ENCODE peak calls at places on chromosomes 2 and 18, in ten cellular contexts. V, Z, R, D, W, X, Y, I, Q and J are unnamed samples.

GRCh38 chr2:10225291-10226031 is 77.2 kb upstream of the HPCAL1 start:
- DNase-seq in V (peak), Z (no peak), R (no peak), D (no peak), W (no peak), X (peak), Y (no peak), I (no peak), Q (no peak), J (no peak)

GRCh38 chr2:15220618-15221017 is 340.5 kb downstream of the NBAS start:
- DNase-seq in V (no peak), Z (no peak), R (no peak), D (no peak), W (no peak), X (no peak), Y (no peak), I (no peak), Q (no peak), J (no peak)

GRCh38 chr2:85900366-85900765 is 11.6 kb upstream of the ST3GAL5 start:
- DNase-seq in V (no peak), Z (no peak), R (no peak), D (no peak), W (no peak), X (no peak), Y (no peak), I (no peak), Q (no peak), J (no peak)

GRCh38 chr2:73036779-73037165 is 34.7 kb downstream of the SFXN5 start:
- DNase-seq in V (no peak), Z (no peak), R (no peak), D (no peak), W (no peak), X (no peak), Y (no peak), I (no peak), Q (no peak), J (no peak)

GRCh38 chr2:84874381-84875212 is 6.3 kb downstream of the TRABD2A start:
- DNase-seq in V (no peak), Z (no peak), R (no peak), D (peak), W (peak), X (no peak), Y (peak), I (no peak), Q (no peak), J (no peak)

GRCh38 chr2:42810971-42811865 is 18.8 kb upstream of the HAAO start:
- DNase-seq in V (peak), Z (peak), R (no peak), D (peak), W (peak), X (peak), Y (peak), I (peak), Q (peak), J (no peak)

GRCh38 chr2:186518945-186519344 is 32.9 kb downstream of the ZC3H15 start:
- DNase-seq in V (no peak), Z (no peak), R (peak), D (peak), W (no peak), X (no peak), Y (no peak), I (no peak), Q (no peak), J (no peak)

GRCh38 chr18:27017901-27018500 is 152.5 kb upstream of the AQP4 start:
- DNase-seq in V (peak), Z (no peak), R (peak), D (peak), W (peak), X (no peak), Y (no peak), I (no peak), Q (peak), J (no peak)

GRCh38 chr2:20108655-20109396 is 57.4 kb upstream of the LAPTM4A start:
- DNase-seq in V (no peak), Z (no peak), R (peak), D (peak), W (no peak), X (no peak), Y (no peak), I (no peak), Q (no peak), J (no peak)

GRCh38 chr2:240834377-240834975 is 14.5 kb upstream of the KIF1A start:
- DNase-seq in V (no peak), Z (no peak), R (no peak), D (no peak), W (no peak), X (no peak), Y (no peak), I (no peak), Q (no peak), J (no peak)

GRCh38 chr2:240832816-240833497 is 12.9 kb upstream of the KIF1A start:
- DNase-seq in V (no peak), Z (no peak), R (no peak), D (no peak), W (no peak), X (no peak), Y (no peak), I (no peak), Q (no peak), J (no peak)

GRCh38 chr2:240831594-240832204 is 11.7 kb upstream of the KIF1A start:
- DNase-seq in V (peak), Z (no peak), R (no peak), D (no peak), W (no peak), X (no peak), Y (no peak), I (no peak), Q (no peak), J (no peak)

GRCh38 chr2:240833724-240834285 is 13.8 kb upstream of the KIF1A start:
- DNase-seq in V (no peak), Z (no peak), R (no peak), D (no peak), W (no peak), X (no peak), Y (no peak), I (no peak), Q (no peak), J (no peak)

GRCh38 chr2:240832205-240832727 is 12.2 kb upstream of the KIF1A start:
- DNase-seq in V (peak), Z (peak), R (peak), D (peak), W (peak), X (peak), Y (peak), I (peak), Q (peak), J (peak)
- H3K4me3 ChIP-seq in V (peak), Z (no peak), R (peak), D (peak), W (peak), X (no peak), Y (peak), I (peak), Q (no peak), J (no peak)

DNA sequence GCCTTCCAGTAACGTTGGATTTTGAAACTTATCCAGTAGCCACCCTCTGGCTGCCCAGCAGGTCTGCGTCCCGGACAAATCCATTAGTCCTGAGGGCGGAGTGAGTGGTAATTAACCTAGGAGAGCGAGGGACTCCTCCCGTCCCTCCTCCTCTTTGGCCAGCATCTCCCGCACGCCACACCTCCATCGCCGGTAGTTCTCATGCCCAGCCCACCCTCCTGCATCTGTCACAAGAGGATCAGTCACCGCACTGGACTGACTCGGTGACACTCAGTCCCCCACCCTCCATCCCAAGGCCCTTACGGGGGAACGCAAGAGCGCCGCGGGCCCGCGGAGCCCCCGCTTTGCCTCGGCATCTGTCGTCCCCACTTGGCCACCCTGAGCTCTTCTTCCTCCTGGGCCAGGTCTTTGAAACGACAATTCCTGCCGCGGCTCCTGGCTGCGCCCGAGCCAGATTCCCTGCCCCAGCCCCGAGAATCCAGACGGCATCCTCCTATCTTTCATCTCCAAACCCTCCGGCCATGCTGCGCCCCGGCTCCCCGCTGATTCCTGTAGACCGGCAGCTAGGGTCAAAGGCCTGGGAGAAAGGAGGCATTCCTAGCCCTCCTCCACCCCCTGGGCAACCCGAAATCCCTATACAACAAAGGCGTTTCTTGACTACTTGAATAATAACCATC is 77.5 kb downstream of the EIF2AK3 start:
- DNase-seq in V (peak), Z (no peak), R (no peak), D (no peak), W (no peak), X (no peak), Y (no peak), I (no peak), Q (no peak), J (no peak)
- H3K4me3 ChIP-seq in V (peak), Z (no peak), R (no peak), D (peak), W (peak), X (no peak), Y (peak), I (no peak), Q (no peak), J (no peak)

GRCh38 chr18:76454429-76454828 is 40.6 kb downstream of the ZNF516 start:
- DNase-seq in V (no peak), Z (no peak), R (no peak), D (no peak), W (no peak), X (no peak), Y (no peak), I (no peak), Q (no peak), J (no peak)

GRCh38 chr18:76456823-76457222 is 38.2 kb downstream of the ZNF516 start:
- DNase-seq in V (no peak), Z (no peak), R (no peak), D (no peak), W (no peak), X (no peak), Y (no peak), I (no peak), Q (peak), J (peak)

GRCh38 chr18:76457475-76457874 is 37.6 kb downstream of the ZNF516 start:
- DNase-seq in V (no peak), Z (no peak), R (no peak), D (no peak), W (no peak), X (no peak), Y (peak), I (no peak), Q (no peak), J (no peak)

GRCh38 chr18:76455015-76455676 is 39.9 kb downstream of the ZNF516 start:
- DNase-seq in V (no peak), Z (no peak), R (no peak), D (no peak), W (no peak), X (no peak), Y (no peak), I (no peak), Q (no peak), J (no peak)

DNA sequence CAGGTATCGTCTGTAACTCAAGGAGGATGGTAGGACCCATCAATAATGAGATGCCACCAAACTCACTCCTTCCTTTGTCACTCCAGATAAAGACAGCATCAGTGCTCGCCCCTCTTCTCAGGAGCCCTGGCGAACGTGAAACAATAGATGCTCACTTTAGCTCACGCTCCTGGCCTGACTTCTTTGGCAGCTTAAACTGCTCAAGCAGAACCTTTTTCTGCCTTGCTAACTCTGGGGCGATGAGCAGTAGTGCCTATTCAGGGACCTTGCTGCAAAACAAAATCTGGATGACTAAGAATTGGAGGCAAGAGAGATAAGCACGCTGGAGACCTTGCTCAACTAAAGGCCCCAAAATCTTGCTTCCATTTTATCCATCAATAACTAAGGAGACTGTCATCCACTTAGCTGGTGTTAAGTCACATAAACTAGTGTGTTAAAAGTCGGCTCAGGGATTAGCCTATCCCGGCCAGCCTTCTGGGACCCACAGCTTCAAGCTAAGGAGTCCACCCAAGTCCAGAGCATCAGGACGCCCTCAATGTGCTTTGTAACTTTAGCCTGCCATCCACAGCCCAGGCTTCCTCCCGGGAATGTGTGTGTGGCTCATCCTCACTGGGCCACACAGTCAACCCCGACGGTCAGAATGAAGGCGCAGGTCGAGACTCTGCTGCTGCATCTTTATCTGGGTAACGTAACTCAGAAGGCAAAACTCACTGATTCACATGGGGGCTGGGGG is 38.9 kb downstream of the ZNF516 start:
- DNase-seq in V (peak), Z (no peak), R (no peak), D (no peak), W (no peak), X (no peak), Y (no peak), I (no peak), Q (peak), J (peak)
- H3K4me3 ChIP-seq in V (no peak), Z (no peak), R (no peak), D (no peak), W (no peak), X (no peak), Y (no peak), I (no peak), Q (peak), J (peak)

GRCh38 chr18:55908790-55909408 is 320.9 kb upstream of the TCF4 start:
- DNase-seq in V (no peak), Z (no peak), R (no peak), D (no peak), W (no peak), X (no peak), Y (no peak), I (no peak), Q (no peak), J (no peak)
- H3K4me3 ChIP-seq in V (no peak), Z (no peak), R (no peak), D (no peak), W (no peak), X (no peak), Y (no peak), I (no peak), Q (no peak), J (no peak)

DNA sequence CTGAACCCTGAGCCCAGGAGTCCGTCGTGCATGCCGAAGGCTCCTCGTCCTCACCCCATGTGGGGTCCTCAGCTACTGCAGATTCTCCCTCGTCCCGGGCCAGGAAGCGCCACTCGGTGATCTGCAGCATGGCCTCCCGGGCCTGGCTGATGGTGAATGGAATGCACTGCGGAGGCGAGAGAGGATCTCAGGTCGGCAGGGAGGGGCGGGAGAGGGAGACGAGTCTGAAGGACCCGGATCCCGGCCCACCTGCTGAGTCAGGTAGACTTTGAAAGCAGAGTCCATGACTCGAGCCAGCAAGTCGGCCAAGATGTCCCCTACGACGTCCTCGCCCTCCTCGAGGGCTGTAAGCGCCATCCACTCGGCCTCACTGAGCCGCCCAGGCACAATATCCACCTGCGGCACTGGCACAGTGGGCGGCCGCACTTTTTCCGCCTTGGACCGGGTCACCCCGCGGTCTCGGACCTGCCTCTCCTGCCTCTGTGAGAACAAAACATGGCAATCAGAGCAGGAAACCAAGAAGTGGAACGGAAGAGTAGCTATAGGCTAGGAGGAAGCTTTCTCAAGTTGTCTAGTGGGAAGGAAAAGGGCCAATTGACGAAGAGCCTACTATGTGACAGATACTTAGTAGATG is 5.5 kb downstream of the C2orf81 start:
- DNase-seq in V (no peak), Z (no peak), R (no peak), D (no peak), W (no peak), X (peak), Y (no peak), I (no peak), Q (no peak), J (peak)
- H3K4me3 ChIP-seq in V (no peak), Z (peak), R (no peak), D (no peak), W (no peak), X (no peak), Y (peak), I (no peak), Q (no peak), J (peak)